ENCODE peak calls at places on chromosomes 1 and 21, in nine cellular contexts. One of them, this sample, is unnamed.

GRCh38 chr21:44293551-44294231 is 6.2 kb upstream of the PFKL start:
- DNase-seq in RPMI8226: no peak
- DNase-seq in Peyer's patch: no peak
- DNase-seq in caudate nucleus: no peak
- DNase-seq in choroid plexus epithelial cell: no peak
- DNase-seq in lower lobe of right lung: no peak
- DNase-seq in anterior cingulate cortex: no peak
- DNase-seq in adrenal gland: no peak
- DNase-seq in stimulated activated CD4-positive, alpha-beta T cell treated with anti-CD3 and anti-CD28 coated beads, Interleukin-2, amount 100 ng/mL, for 48 hours: no peak
- DNase-seq in this sample: no peak

GRCh38 chr1:147673401-147673800 is 3.1 kb upstream of the ACP6 start:
- DNase-seq in anterior cingulate cortex: no peak
- DNase-seq in caudate nucleus: no peak
- DNase-seq in choroid plexus epithelial cell: peak; percentile 57
- DNase-seq in stimulated activated CD4-positive, alpha-beta T cell treated with anti-CD3 and anti-CD28 coated beads, Interleukin-2, amount 100 ng/mL, for 48 hours: no peak
- DNase-seq in adrenal gland: no peak
- DNase-seq in RPMI8226: no peak
- DNase-seq in lower lobe of right lung: no peak
- DNase-seq in Peyer's patch: no peak
- DNase-seq in this sample: no peak

GRCh38 chr1:219542828-219543518 is 69.9 kb downstream of the ZC3H11B start:
- DNase-seq in stimulated activated CD4-positive, alpha-beta T cell treated with anti-CD3 and anti-CD28 coated beads, Interleukin-2, amount 100 ng/mL, for 48 hours: no peak
- DNase-seq in anterior cingulate cortex: no peak
- DNase-seq in choroid plexus epithelial cell: peak; percentile 63
- DNase-seq in RPMI8226: no peak
- DNase-seq in adrenal gland: no peak
- DNase-seq in caudate nucleus: no peak
- DNase-seq in Peyer's patch: no peak
- DNase-seq in lower lobe of right lung: no peak
- DNase-seq in this sample: no peak

GRCh38 chr1:67749844-67750689 is 65.1 kb downstream of the GADD45A start:
- DNase-seq in adrenal gland: peak; percentile 54
- DNase-seq in anterior cingulate cortex: no peak
- DNase-seq in lower lobe of right lung: no peak
- DNase-seq in choroid plexus epithelial cell: peak; percentile 89
- DNase-seq in caudate nucleus: no peak
- DNase-seq in stimulated activated CD4-positive, alpha-beta T cell treated with anti-CD3 and anti-CD28 coated beads, Interleukin-2, amount 100 ng/mL, for 48 hours: no peak
- DNase-seq in Peyer's patch: no peak
- DNase-seq in RPMI8226: peak; percentile 69
- DNase-seq in this sample: no peak

GRCh38 chr1:181206513-181206912 is 118.0 kb downstream of the IER5 start:
- DNase-seq in caudate nucleus: peak; percentile 84
- DNase-seq in adrenal gland: no peak
- DNase-seq in lower lobe of right lung: no peak
- DNase-seq in Peyer's patch: no peak
- DNase-seq in RPMI8226: no peak
- DNase-seq in anterior cingulate cortex: peak; percentile 14
- DNase-seq in stimulated activated CD4-positive, alpha-beta T cell treated with anti-CD3 and anti-CD28 coated beads, Interleukin-2, amount 100 ng/mL, for 48 hours: no peak
- DNase-seq in choroid plexus epithelial cell: no peak
- DNase-seq in this sample: no peak

GRCh38 chr21:34935868-34936267 is 113.2 kb downstream of the RUNX1 start:
- DNase-seq in lower lobe of right lung: no peak
- DNase-seq in RPMI8226: no peak
- DNase-seq in adrenal gland: no peak
- DNase-seq in anterior cingulate cortex: no peak
- DNase-seq in Peyer's patch: no peak
- DNase-seq in choroid plexus epithelial cell: no peak
- DNase-seq in caudate nucleus: no peak
- DNase-seq in stimulated activated CD4-positive, alpha-beta T cell treated with anti-CD3 and anti-CD28 coated beads, Interleukin-2, amount 100 ng/mL, for 48 hours: no peak
- DNase-seq in this sample: no peak

GRCh38 chr1:36109041-36109679 is 15.9 kb downstream of the COL8A2 start:
- DNase-seq in anterior cingulate cortex: no peak
- DNase-seq in RPMI8226: peak; percentile 61
- DNase-seq in Peyer's patch: peak; percentile 63
- DNase-seq in choroid plexus epithelial cell: peak; percentile 90
- DNase-seq in lower lobe of right lung: no peak
- DNase-seq in caudate nucleus: no peak
- DNase-seq in stimulated activated CD4-positive, alpha-beta T cell treated with anti-CD3 and anti-CD28 coated beads, Interleukin-2, amount 100 ng/mL, for 48 hours: peak; percentile 32
- DNase-seq in adrenal gland: no peak
- DNase-seq in this sample: no peak

GRCh38 chr1:3283849-3284248 is 170.6 kb upstream of the ARHGEF16 start:
- DNase-seq in RPMI8226: peak; percentile 65
- DNase-seq in adrenal gland: peak; percentile 42
- DNase-seq in anterior cingulate cortex: peak; percentile 47
- DNase-seq in lower lobe of right lung: no peak
- DNase-seq in choroid plexus epithelial cell: peak; percentile 26
- DNase-seq in stimulated activated CD4-positive, alpha-beta T cell treated with anti-CD3 and anti-CD28 coated beads, Interleukin-2, amount 100 ng/mL, for 48 hours: peak; percentile 23
- DNase-seq in caudate nucleus: no peak
- DNase-seq in Peyer's patch: no peak
- DNase-seq in this sample: no peak

GRCh38 chr1:23483327-23484252 is at the start of gene ASAP3:
- DNase-seq in adrenal gland: peak; percentile 72
- DNase-seq in lower lobe of right lung: peak; percentile 59
- DNase-seq in Peyer's patch: peak; percentile 52
- DNase-seq in choroid plexus epithelial cell: peak; percentile 42
- DNase-seq in anterior cingulate cortex: peak; percentile 24
- DNase-seq in caudate nucleus: no peak
- DNase-seq in RPMI8226: no peak
- DNase-seq in stimulated activated CD4-positive, alpha-beta T cell treated with anti-CD3 and anti-CD28 coated beads, Interleukin-2, amount 100 ng/mL, for 48 hours: no peak
- DNase-seq in this sample: no peak

GRCh38 chr1:92992066-92992465 is 30.8 kb upstream of the DIPK1A start:
- DNase-seq in caudate nucleus: no peak
- DNase-seq in anterior cingulate cortex: no peak
- DNase-seq in Peyer's patch: no peak
- DNase-seq in choroid plexus epithelial cell: no peak
- DNase-seq in adrenal gland: no peak
- DNase-seq in RPMI8226: no peak
- DNase-seq in lower lobe of right lung: no peak
- DNase-seq in stimulated activated CD4-positive, alpha-beta T cell treated with anti-CD3 and anti-CD28 coated beads, Interleukin-2, amount 100 ng/mL, for 48 hours: no peak
- DNase-seq in this sample: no peak

GRCh38 chr1:235131961-235132360 is 3.3 kb upstream of the TOMM20 start:
- DNase-seq in choroid plexus epithelial cell: no peak
- DNase-seq in RPMI8226: no peak
- DNase-seq in caudate nucleus: no peak
- DNase-seq in Peyer's patch: no peak
- DNase-seq in anterior cingulate cortex: no peak
- DNase-seq in lower lobe of right lung: no peak
- DNase-seq in adrenal gland: no peak
- DNase-seq in stimulated activated CD4-positive, alpha-beta T cell treated with anti-CD3 and anti-CD28 coated beads, Interleukin-2, amount 100 ng/mL, for 48 hours: no peak
- DNase-seq in this sample: no peak

GRCh38 chr21:44515359-44516165 is 24.4 kb downstream of the KRTAP10-1 start:
- DNase-seq in Peyer's patch: no peak
- DNase-seq in stimulated activated CD4-positive, alpha-beta T cell treated with anti-CD3 and anti-CD28 coated beads, Interleukin-2, amount 100 ng/mL, for 48 hours: no peak
- DNase-seq in caudate nucleus: no peak
- DNase-seq in adrenal gland: no peak
- DNase-seq in lower lobe of right lung: peak; percentile 32
- DNase-seq in choroid plexus epithelial cell: no peak
- DNase-seq in RPMI8226: no peak
- DNase-seq in anterior cingulate cortex: no peak
- DNase-seq in this sample: no peak

GRCh38 chr1:54114001-54114400 is 38.8 kb downstream of the CDCP2 start:
- DNase-seq in choroid plexus epithelial cell: no peak
- DNase-seq in adrenal gland: no peak
- DNase-seq in Peyer's patch: no peak
- DNase-seq in RPMI8226: no peak
- DNase-seq in lower lobe of right lung: no peak
- DNase-seq in stimulated activated CD4-positive, alpha-beta T cell treated with anti-CD3 and anti-CD28 coated beads, Interleukin-2, amount 100 ng/mL, for 48 hours: no peak
- DNase-seq in caudate nucleus: no peak
- DNase-seq in anterior cingulate cortex: no peak
- DNase-seq in this sample: no peak

GRCh38 chr1:100552922-100553321 is 15.0 kb downstream of the GPR88 start:
- DNase-seq in Peyer's patch: no peak
- DNase-seq in adrenal gland: no peak
- DNase-seq in anterior cingulate cortex: no peak
- DNase-seq in caudate nucleus: no peak
- DNase-seq in choroid plexus epithelial cell: no peak
- DNase-seq in RPMI8226: no peak
- DNase-seq in stimulated activated CD4-positive, alpha-beta T cell treated with anti-CD3 and anti-CD28 coated beads, Interleukin-2, amount 100 ng/mL, for 48 hours: no peak
- DNase-seq in lower lobe of right lung: no peak
- DNase-seq in this sample: no peak

GRCh38 chr1:12618661-12619395 is 818 bp upstream of the DHRS3 start:
- DNase-seq in RPMI8226: peak; percentile 76
- DNase-seq in lower lobe of right lung: peak; percentile 70
- DNase-seq in Peyer's patch: peak; percentile 89
- DNase-seq in stimulated activated CD4-positive, alpha-beta T cell treated with anti-CD3 and anti-CD28 coated beads, Interleukin-2, amount 100 ng/mL, for 48 hours: peak; percentile 65
- DNase-seq in adrenal gland: peak; percentile 68
- DNase-seq in choroid plexus epithelial cell: peak; percentile 82
- DNase-seq in anterior cingulate cortex: no peak
- DNase-seq in caudate nucleus: peak; percentile 31
- DNase-seq in this sample: no peak

GRCh38 chr1:232435746-232436145 is 194.2 kb downstream of the SIPA1L2 start:
- DNase-seq in RPMI8226: no peak
- DNase-seq in Peyer's patch: no peak
- DNase-seq in stimulated activated CD4-positive, alpha-beta T cell treated with anti-CD3 and anti-CD28 coated beads, Interleukin-2, amount 100 ng/mL, for 48 hours: no peak
- DNase-seq in adrenal gland: no peak
- DNase-seq in choroid plexus epithelial cell: peak; percentile 86
- DNase-seq in lower lobe of right lung: no peak
- DNase-seq in anterior cingulate cortex: no peak
- DNase-seq in caudate nucleus: no peak
- DNase-seq in this sample: no peak

GRCh38 chr1:162197041-162197511 is 127.6 kb downstream of the NOS1AP start:
- DNase-seq in choroid plexus epithelial cell: no peak
- DNase-seq in lower lobe of right lung: no peak
- DNase-seq in Peyer's patch: peak; percentile 55
- DNase-seq in RPMI8226: no peak
- DNase-seq in anterior cingulate cortex: no peak
- DNase-seq in adrenal gland: no peak
- DNase-seq in stimulated activated CD4-positive, alpha-beta T cell treated with anti-CD3 and anti-CD28 coated beads, Interleukin-2, amount 100 ng/mL, for 48 hours: no peak
- DNase-seq in caudate nucleus: no peak
- DNase-seq in this sample: no peak

GRCh38 chr1:225424562-225425210 is 3.2 kb downstream of the LBR start:
- DNase-seq in anterior cingulate cortex: no peak
- DNase-seq in caudate nucleus: no peak
- DNase-seq in adrenal gland: no peak
- DNase-seq in Peyer's patch: no peak
- DNase-seq in lower lobe of right lung: no peak
- DNase-seq in RPMI8226: no peak
- DNase-seq in stimulated activated CD4-positive, alpha-beta T cell treated with anti-CD3 and anti-CD28 coated beads, Interleukin-2, amount 100 ng/mL, for 48 hours: no peak
- DNase-seq in choroid plexus epithelial cell: peak; percentile 14
- DNase-seq in this sample: no peak

GRCh38 chr1:200877839-200878551 is 5.2 kb downstream of the GPR25 start:
- DNase-seq in caudate nucleus: no peak
- DNase-seq in choroid plexus epithelial cell: no peak
- DNase-seq in lower lobe of right lung: no peak
- DNase-seq in anterior cingulate cortex: no peak
- DNase-seq in Peyer's patch: no peak
- DNase-seq in stimulated activated CD4-positive, alpha-beta T cell treated with anti-CD3 and anti-CD28 coated beads, Interleukin-2, amount 100 ng/mL, for 48 hours: peak; percentile 44
- DNase-seq in RPMI8226: peak; percentile 6
- DNase-seq in adrenal gland: peak; percentile 13
- DNase-seq in this sample: no peak

GRCh38 chr1:78355646-78356045 is 135.1 kb upstream of the PTGFR start:
- DNase-seq in stimulated activated CD4-positive, alpha-beta T cell treated with anti-CD3 and anti-CD28 coated beads, Interleukin-2, amount 100 ng/mL, for 48 hours: no peak
- DNase-seq in choroid plexus epithelial cell: peak; percentile 53
- DNase-seq in RPMI8226: no peak
- DNase-seq in anterior cingulate cortex: no peak
- DNase-seq in adrenal gland: no peak
- DNase-seq in lower lobe of right lung: no peak
- DNase-seq in caudate nucleus: no peak
- DNase-seq in Peyer's patch: no peak
- DNase-seq in this sample: no peak

GRCh38 chr1:180358649-180359048 is 128.6 kb downstream of the LHX4 start:
- DNase-seq in caudate nucleus: no peak
- DNase-seq in stimulated activated CD4-positive, alpha-beta T cell treated with anti-CD3 and anti-CD28 coated beads, Interleukin-2, amount 100 ng/mL, for 48 hours: no peak
- DNase-seq in choroid plexus epithelial cell: peak; percentile 54
- DNase-seq in RPMI8226: no peak
- DNase-seq in Peyer's patch: no peak
- DNase-seq in anterior cingulate cortex: no peak
- DNase-seq in lower lobe of right lung: no peak
- DNase-seq in adrenal gland: peak; percentile 45
- DNase-seq in this sample: no peak

GRCh38 chr1:40438391-40439015 is 11.8 kb upstream of the ZFP69B start:
- DNase-seq in stimulated activated CD4-positive, alpha-beta T cell treated with anti-CD3 and anti-CD28 coated beads, Interleukin-2, amount 100 ng/mL, for 48 hours: no peak
- DNase-seq in Peyer's patch: peak; percentile 62
- DNase-seq in caudate nucleus: no peak
- DNase-seq in lower lobe of right lung: no peak
- DNase-seq in RPMI8226: peak; percentile 26
- DNase-seq in adrenal gland: no peak
- DNase-seq in anterior cingulate cortex: peak; percentile 2
- DNase-seq in choroid plexus epithelial cell: peak; percentile 61
- DNase-seq in this sample: no peak

GRCh38 chr1:75136921-75137641 is 2.9 kb downstream of the LHX8 start:
- DNase-seq in Peyer's patch: no peak
- DNase-seq in adrenal gland: no peak
- DNase-seq in anterior cingulate cortex: no peak
- DNase-seq in lower lobe of right lung: no peak
- DNase-seq in stimulated activated CD4-positive, alpha-beta T cell treated with anti-CD3 and anti-CD28 coated beads, Interleukin-2, amount 100 ng/mL, for 48 hours: no peak
- DNase-seq in caudate nucleus: no peak
- DNase-seq in RPMI8226: no peak
- DNase-seq in choroid plexus epithelial cell: no peak
- DNase-seq in this sample: no peak

GRCh38 chr1:57966340-57966739 is 542.5 kb upstream of the DAB1 start:
- DNase-seq in lower lobe of right lung: no peak
- DNase-seq in choroid plexus epithelial cell: no peak
- DNase-seq in RPMI8226: peak; percentile 10
- DNase-seq in Peyer's patch: no peak
- DNase-seq in stimulated activated CD4-positive, alpha-beta T cell treated with anti-CD3 and anti-CD28 coated beads, Interleukin-2, amount 100 ng/mL, for 48 hours: no peak
- DNase-seq in caudate nucleus: no peak
- DNase-seq in adrenal gland: no peak
- DNase-seq in anterior cingulate cortex: no peak
- DNase-seq in this sample: no peak

GRCh38 chr1:226572325-226572726 is 23.8 kb downstream of the STUM start:
- DNase-seq in caudate nucleus: no peak
- DNase-seq in adrenal gland: no peak
- DNase-seq in stimulated activated CD4-positive, alpha-beta T cell treated with anti-CD3 and anti-CD28 coated beads, Interleukin-2, amount 100 ng/mL, for 48 hours: no peak
- DNase-seq in Peyer's patch: peak; percentile 38
- DNase-seq in RPMI8226: no peak
- DNase-seq in lower lobe of right lung: no peak
- DNase-seq in choroid plexus epithelial cell: no peak
- DNase-seq in anterior cingulate cortex: no peak
- DNase-seq in this sample: no peak

GRCh38 chr1:20574686-20575543 is 14.0 kb upstream of the CDA start:
- DNase-seq in RPMI8226: peak; percentile 93
- DNase-seq in stimulated activated CD4-positive, alpha-beta T cell treated with anti-CD3 and anti-CD28 coated beads, Interleukin-2, amount 100 ng/mL, for 48 hours: peak; percentile 82
- DNase-seq in Peyer's patch: peak; percentile 90
- DNase-seq in lower lobe of right lung: peak; percentile 89
- DNase-seq in adrenal gland: peak; percentile 95
- DNase-seq in choroid plexus epithelial cell: peak; percentile 86
- DNase-seq in anterior cingulate cortex: peak; percentile 77
- DNase-seq in caudate nucleus: peak; percentile 22
- DNase-seq in this sample: peak; percentile 58

GRCh38 chr1:228050571-228051181 is 31.8 kb upstream of the ARF1 start:
- DNase-seq in adrenal gland: no peak
- DNase-seq in Peyer's patch: peak; percentile 24
- DNase-seq in lower lobe of right lung: no peak
- DNase-seq in caudate nucleus: no peak
- DNase-seq in choroid plexus epithelial cell: no peak
- DNase-seq in RPMI8226: no peak
- DNase-seq in anterior cingulate cortex: no peak
- DNase-seq in stimulated activated CD4-positive, alpha-beta T cell treated with anti-CD3 and anti-CD28 coated beads, Interleukin-2, amount 100 ng/mL, for 48 hours: no peak
- DNase-seq in this sample: no peak

GRCh38 chr1:41915786-41916571 is 2.7 kb downstream of the HIVEP3 start:
- DNase-seq in anterior cingulate cortex: no peak
- DNase-seq in lower lobe of right lung: peak; percentile 67
- DNase-seq in choroid plexus epithelial cell: no peak
- DNase-seq in Peyer's patch: no peak
- DNase-seq in adrenal gland: peak; percentile 48
- DNase-seq in caudate nucleus: no peak
- DNase-seq in RPMI8226: peak; percentile 50
- DNase-seq in stimulated activated CD4-positive, alpha-beta T cell treated with anti-CD3 and anti-CD28 coated beads, Interleukin-2, amount 100 ng/mL, for 48 hours: no peak
- DNase-seq in this sample: no peak

This sample was measured in GM12892.